ENCODE peak calls at places on chromosome 2, in seven cellular contexts. E is fibroblast of lung, K is nephron progenitor cell, F is adrenal gland, W is ovary, N is fibroblast of mammary gland, A is LNCaP clone FGC. Y is an unnamed sample.

GRCh38 chr2:149021761-149022160 is 16.7 kb upstream of the LYPD6B start:
- DNase-seq in N (no peak), A (no peak), F (no peak), E (no peak), W (no peak), K (no peak), Y (no peak)

GRCh38 chr2:203722411-203722810 is 16.0 kb downstream of the CD28 start:
- DNase-seq in E (no peak), F (no peak), K (no peak), W (no peak), A (peak), N (peak), Y (no peak)

GRCh38 chr2:151775057-151775740 is 40.9 kb upstream of the NEB start:
- DNase-seq in E (no peak), N (peak), F (no peak), K (no peak), A (no peak), W (no peak), Y (no peak)

GRCh38 chr2:43984533-43984932 is 11.3 kb downstream of the LRPPRC start:
- DNase-seq in E (peak), A (no peak), W (no peak), N (no peak), K (no peak), F (no peak), Y (no peak)

GRCh38 chr2:24111407-24111861 is 11.7 kb downstream of the PFN4 start:
- DNase-seq in N (peak), A (no peak), F (no peak), K (no peak), W (no peak), E (no peak), Y (no peak)

GRCh38 chr2:26582890-26583289 is 58.3 kb downstream of the CIB4 start:
- DNase-seq in N (no peak), E (no peak), K (no peak), A (no peak), W (no peak), F (no peak), Y (no peak)

GRCh38 chr2:202060218-202060617 is 12.8 kb upstream of the KIAA2012 start:
- DNase-seq in F (no peak), A (no peak), N (no peak), K (no peak), W (no peak), E (no peak), Y (no peak)

GRCh38 chr2:111118455-111119003 is 2.2 kb upstream of the BCL2L11 start:
- DNase-seq in A (no peak), E (no peak), F (peak), K (peak), N (no peak), W (peak), Y (peak)

GRCh38 chr2:219510512-219511135 is 3.7 kb upstream of the ASIC4 start:
- DNase-seq in N (no peak), W (no peak), A (no peak), E (no peak), K (peak), F (no peak), Y (no peak)

GRCh38 chr2:73075477-73076373 is 4.2 kb upstream of the SFXN5 start:
- DNase-seq in F (peak), N (peak), E (peak), A (peak), W (no peak), K (no peak), Y (no peak)

GRCh38 chr2:215771241-215771640 is 242.1 kb downstream of the MREG start:
- DNase-seq in E (peak), W (no peak), K (no peak), N (no peak), F (no peak), A (no peak), Y (no peak)

GRCh38 chr2:108988796-108989713 is at the start of gene EDAR:
- DNase-seq in K (peak), N (peak), W (no peak), F (peak), E (peak), A (no peak), Y (peak)

GRCh38 chr2:166361351-166362153 is 14.2 kb downstream of the SCN9A start:
- DNase-seq in N (peak), A (no peak), K (no peak), E (peak), W (no peak), F (no peak), Y (no peak)

GRCh38 chr2:136319651-136320050 is 201.7 kb upstream of the CXCR4 start:
- DNase-seq in A (no peak), F (no peak), N (no peak), W (no peak), K (no peak), E (no peak), Y (no peak)

GRCh38 chr2:68385232-68385906 is 20.3 kb downstream of the PLEK start:
- DNase-seq in K (no peak), F (no peak), N (no peak), W (no peak), A (no peak), E (no peak), Y (no peak)

GRCh38 chr2:207813942-207814341 is 44.2 kb upstream of the FZD5 start:
- DNase-seq in E (no peak), A (no peak), F (no peak), W (no peak), N (no peak), K (no peak), Y (no peak)

GRCh38 chr2:133674433-133675331 is 106.4 kb upstream of the NCKAP5 start:
- DNase-seq in W (peak), K (peak), N (peak), F (peak), A (peak), E (peak), Y (peak)

GRCh38 chr2:36918307-36918706 is 48.0 kb downstream of the STRN start:
- DNase-seq in N (peak), E (peak), K (no peak), W (no peak), A (no peak), F (no peak), Y (no peak)
- TF ChIP-seq CTCF in N (peak), E (no peak), K (peak), W (no peak), A (no peak), F (peak), Y (peak)

DNA sequence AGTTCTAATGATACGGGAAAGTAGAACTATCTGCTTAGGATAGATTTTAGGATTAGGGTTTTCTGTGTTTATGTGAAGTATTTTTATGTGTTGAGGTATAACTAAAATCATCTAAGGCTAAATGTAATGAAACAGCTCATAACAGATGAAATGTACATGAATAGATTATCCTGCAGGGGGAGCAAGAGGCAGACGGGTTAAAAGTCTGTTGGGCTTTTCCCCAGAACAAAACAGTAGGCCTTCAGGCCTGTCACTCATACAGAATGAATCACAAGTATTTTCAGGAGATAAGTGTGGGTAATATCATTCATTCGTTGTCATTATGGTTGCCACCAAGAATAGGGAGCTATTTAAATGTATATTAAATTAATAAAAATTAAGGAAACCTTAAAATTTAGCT is 107.9 kb upstream of the IL1R2 start:
- DNase-seq in E (peak), K (no peak), N (peak), A (no peak), F (peak), W (no peak), Y (no peak)
- TF ChIP-seq CTCF in E (peak), K (peak), N (peak), A (peak), F (peak), W (no peak), Y (peak)

DNA sequence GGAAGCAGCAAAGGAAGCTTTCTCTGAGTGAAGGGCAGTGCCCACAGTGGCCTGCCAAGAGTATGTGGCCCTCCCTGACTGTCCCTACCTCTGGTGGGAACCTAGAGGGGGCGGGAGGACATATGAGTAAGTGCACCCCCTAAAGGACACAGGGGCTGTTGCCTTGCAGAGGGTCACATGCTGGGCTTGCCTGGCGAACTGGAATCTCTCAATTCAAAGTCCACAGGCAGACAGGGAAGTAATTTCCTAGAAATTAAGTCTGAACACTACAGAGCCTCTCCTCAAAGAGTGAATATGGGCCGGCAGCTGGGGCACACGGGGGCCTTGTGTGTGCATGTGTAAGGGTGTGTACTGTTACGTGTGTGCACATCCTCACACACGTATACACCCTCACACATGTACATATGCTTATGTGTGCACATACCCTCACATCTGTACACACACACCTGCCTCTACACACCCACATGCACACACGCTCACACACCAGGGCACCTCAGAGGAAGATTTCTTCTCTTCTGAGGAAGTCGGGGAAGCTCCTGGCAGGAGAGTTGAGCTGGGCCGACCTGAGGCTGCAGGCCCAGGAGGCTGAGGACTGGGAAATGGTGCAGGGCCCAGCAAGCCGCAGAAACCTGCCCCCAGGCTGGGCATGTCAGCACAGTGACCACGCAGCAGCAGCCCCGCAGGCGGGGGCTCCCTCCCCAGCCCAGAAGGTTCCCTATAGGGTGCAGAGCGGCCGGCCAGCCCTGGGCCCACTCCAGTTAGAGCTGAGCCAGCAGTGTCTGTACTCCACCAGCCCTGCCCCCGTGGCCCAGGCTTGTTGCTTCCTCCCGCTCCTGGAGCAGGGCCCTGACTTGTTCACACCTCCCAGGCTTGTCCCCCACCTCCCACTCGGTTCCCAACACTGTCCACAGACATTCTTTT is 77.4 kb upstream of the TAF1B start:
- DNase-seq in N (no peak), W (no peak), A (no peak), K (no peak), E (no peak), F (no peak), Y (no peak)
- TF ChIP-seq CTCF in N (no peak), W (no peak), A (no peak), K (no peak), E (no peak), F (no peak), Y (no peak)

GRCh38 chr2:240811346-240812300 is 8.4 kb downstream of the KIF1A start:
- DNase-seq in N (no peak), W (peak), A (no peak), F (no peak), K (no peak), E (no peak), Y (no peak)

GRCh38 chr2:240812301-240812680 is 7.7 kb downstream of the KIF1A start:
- DNase-seq in K (no peak), W (peak), A (no peak), N (no peak), F (no peak), E (no peak), Y (no peak)

GRCh38 chr2:240814280-240814679 is 5.7 kb downstream of the KIF1A start:
- DNase-seq in W (no peak), A (no peak), E (no peak), K (no peak), N (no peak), F (no peak), Y (no peak)

GRCh38 chr2:240813231-240813921 is 6.6 kb downstream of the KIF1A start:
- DNase-seq in N (no peak), F (peak), W (peak), E (no peak), A (no peak), K (no peak), Y (no peak)

GRCh38 chr2:240812721-240813120 is 7.3 kb downstream of the KIF1A start:
- DNase-seq in N (no peak), E (no peak), K (no peak), W (peak), A (no peak), F (peak), Y (no peak)
- TF ChIP-seq CTCF in N (no peak), E (no peak), K (no peak), W (no peak), A (no peak), F (no peak), Y (no peak)

GRCh38 chr2:231399853-231400667 is 4.5 kb downstream of the B3GNT7 start:
- DNase-seq in A (no peak), N (peak), K (no peak), F (peak), E (peak), W (peak), Y (no peak)
- TF ChIP-seq CTCF in A (peak), N (no peak), K (no peak), F (peak), E (no peak), W (no peak), Y (no peak)

GRCh38 chr2:1613731-1614354 is 130.5 kb downstream of the PXDN start:
- DNase-seq in K (no peak), N (peak), A (no peak), F (no peak), E (no peak), W (no peak), Y (no peak)
- TF ChIP-seq CTCF in K (no peak), N (peak), A (no peak), F (no peak), E (peak), W (no peak), Y (no peak)

GRCh38 chr2:40758778-40759177 is 306.9 kb upstream of the SLC8A1 start:
- DNase-seq in E (no peak), W (no peak), K (no peak), A (no peak), N (no peak), F (no peak), Y (no peak)

GRCh38 chr2:40754912-40755311 is 303.0 kb upstream of the SLC8A1 start:
- DNase-seq in K (no peak), A (no peak), W (no peak), N (no peak), F (no peak), E (no peak), Y (no peak)

DNA sequence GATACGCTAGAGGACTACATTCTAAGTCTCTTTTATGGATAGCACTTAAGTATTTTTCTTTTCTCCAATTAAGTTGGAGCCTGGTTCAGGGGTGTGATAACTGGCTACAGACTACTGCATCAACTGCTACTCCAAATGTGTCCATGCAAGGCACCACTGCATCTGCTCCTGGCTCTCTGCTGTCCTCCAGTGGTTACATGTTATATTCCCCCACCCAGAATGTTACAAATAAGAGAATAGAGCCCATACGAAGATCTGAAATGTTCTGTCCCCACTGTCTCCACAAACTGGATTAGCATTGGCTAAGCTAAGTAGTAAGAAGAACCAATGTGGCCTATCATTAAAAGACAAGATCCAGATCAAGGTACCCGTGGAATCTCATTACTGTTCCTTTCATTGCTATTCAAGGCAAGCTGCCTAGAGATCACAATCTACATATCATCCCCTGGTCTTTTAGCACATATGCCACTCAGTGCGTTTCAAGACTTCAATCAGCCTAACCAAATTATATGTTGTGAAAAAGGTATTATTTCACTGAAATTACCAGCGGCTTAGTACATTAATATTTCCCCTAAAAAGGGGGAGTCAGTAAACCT is 308.3 kb upstream of the SLC8A1 start:
- DNase-seq in N (peak), F (no peak), K (peak), E (peak), W (no peak), A (no peak), Y (peak)
- TF ChIP-seq CTCF in N (peak), F (peak), K (peak), E (peak), W (no peak), A (peak), Y (peak)